ENCODE peak calls at places on chromosome 21, in seven cellular contexts. K is SK-N-SH, E is HCT116, R is HL-60, M is A549, W is GM23338, H is Panc1. Q is an unnamed sample.

GRCh38 chr21:20020032-20020431 is 978.2 kb upstream of the NCAM2 start:
- DNase-seq in K (no peak), E (no peak), R (no peak), M (no peak), W (no peak), H (no peak), Q (no peak)

GRCh38 chr21:42556960-42557359 is 43.3 kb downstream of the SLC37A1 start:
- DNase-seq in K (no peak), E (no peak), R (no peak), M (no peak), W (no peak), H (no peak), Q (no peak)

GRCh38 chr21:32371913-32372314 is 20.9 kb downstream of the URB1 start:
- DNase-seq in K (no peak), E (no peak), R (no peak), M (peak), W (no peak), H (no peak), Q (no peak)

GRCh38 chr21:19440792-19441494 is 1037.4 kb upstream of the TMPRSS15 start:
- DNase-seq in K (no peak), E (no peak), R (no peak), M (no peak), W (no peak), H (no peak), Q (no peak)

GRCh38 chr21:21688877-21689276 is 690.7 kb downstream of the NCAM2 start:
- DNase-seq in K (peak), E (no peak), R (no peak), M (no peak), W (peak), H (no peak), Q (no peak)

GRCh38 chr21:28083350-28083749 is 909.3 kb downstream of the LTN1 start:
- DNase-seq in K (no peak), E (no peak), R (no peak), M (no peak), W (peak), H (no peak), Q (no peak)

GRCh38 chr21:34031835-34032370 is 41.5 kb upstream of the MRPS6 start:
- DNase-seq in K (no peak), E (no peak), R (no peak), M (no peak), W (no peak), H (no peak), Q (peak)

GRCh38 chr21:29091032-29091431 is 17.6 kb upstream of the CCT8 start:
- DNase-seq in K (no peak), E (no peak), R (no peak), M (no peak), W (no peak), H (no peak), Q (no peak)

GRCh38 chr21:42621166-42621827 is 32.1 kb upstream of the PDE9A start:
- DNase-seq in K (no peak), E (no peak), R (no peak), M (no peak), W (no peak), H (no peak), Q (peak)

GRCh38 chr21:14474995-14475394 is 71.1 kb downstream of the SAMSN1 start:
- DNase-seq in K (no peak), E (no peak), R (no peak), M (no peak), W (no peak), H (no peak), Q (no peak)

GRCh38 chr21:34922487-34922886 is 126.6 kb downstream of the RUNX1 start:
- DNase-seq in K (no peak), E (no peak), R (no peak), M (no peak), W (no peak), H (no peak), Q (no peak)

GRCh38 chr21:20443558-20444155 is 554.6 kb upstream of the NCAM2 start:
- DNase-seq in K (peak), E (no peak), R (no peak), M (peak), W (peak), H (no peak), Q (no peak)

DNA sequence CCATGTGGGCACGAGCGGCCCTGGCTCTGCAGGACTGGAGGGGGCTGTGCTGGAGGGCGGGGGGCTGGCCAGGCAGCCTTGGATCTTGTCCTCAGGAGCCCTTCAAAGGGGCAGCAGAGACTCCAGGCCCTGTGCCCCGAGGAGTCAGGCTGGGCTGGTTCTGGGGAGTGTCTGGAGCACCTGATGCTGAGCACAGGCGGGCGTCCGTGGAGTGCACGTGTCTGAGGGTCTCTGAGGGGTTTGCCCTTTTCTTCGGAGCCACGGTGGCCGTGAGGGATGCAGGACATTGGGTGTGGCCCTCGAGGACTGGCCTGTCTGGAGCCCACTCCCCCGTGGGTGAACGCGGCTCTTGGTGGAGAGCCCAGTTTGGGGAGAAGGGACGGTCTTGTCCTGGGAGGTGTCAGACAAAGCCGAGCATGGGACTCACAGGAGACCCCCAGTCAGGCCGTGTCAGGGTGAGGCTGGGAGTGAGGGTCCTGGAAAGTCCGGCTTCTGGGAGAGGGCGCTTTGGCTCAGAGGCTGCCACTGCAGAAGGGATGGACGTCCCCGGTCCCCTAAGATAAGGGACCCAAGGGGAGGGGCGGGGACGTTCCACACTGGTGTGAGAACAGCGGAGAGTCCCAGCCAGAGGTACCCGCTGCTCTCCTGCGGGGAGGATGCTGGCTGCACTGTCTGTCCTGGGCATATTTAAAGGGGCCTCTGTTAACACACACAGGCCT is 60.8 kb downstream of the COL18A1 start:
- DNase-seq in K (peak), E (no peak), R (no peak), M (no peak), W (no peak), H (no peak), Q (no peak)
- TF ChIP-seq REST in K (no peak), E (no peak), R (no peak), M (no peak), W (no peak), H (no peak), Q (no peak)

GRCh38 chr21:38819719-38820147 is 14.0 kb downstream of the ETS2 start:
- DNase-seq in K (no peak), E (peak), R (no peak), M (peak), W (no peak), H (no peak), Q (no peak)

GRCh38 chr21:38821959-38822682 is 16.4 kb downstream of the ETS2 start:
- DNase-seq in K (no peak), E (no peak), R (no peak), M (no peak), W (no peak), H (no peak), Q (no peak)

GRCh38 chr21:38821248-38821647 is 15.5 kb downstream of the ETS2 start:
- DNase-seq in K (no peak), E (no peak), R (no peak), M (no peak), W (no peak), H (no peak), Q (no peak)

GRCh38 chr21:38819051-38819718 is 13.5 kb downstream of the ETS2 start:
- DNase-seq in K (no peak), E (no peak), R (no peak), M (no peak), W (no peak), H (no peak), Q (no peak)

GRCh38 chr21:38820471-38821239 is 14.9 kb downstream of the ETS2 start:
- DNase-seq in K (no peak), E (no peak), R (peak), M (no peak), W (no peak), H (no peak), Q (no peak)
- TF ChIP-seq REST in K (no peak), E (no peak), R (no peak), M (no peak), W (no peak), H (no peak), Q (no peak)

DNA sequence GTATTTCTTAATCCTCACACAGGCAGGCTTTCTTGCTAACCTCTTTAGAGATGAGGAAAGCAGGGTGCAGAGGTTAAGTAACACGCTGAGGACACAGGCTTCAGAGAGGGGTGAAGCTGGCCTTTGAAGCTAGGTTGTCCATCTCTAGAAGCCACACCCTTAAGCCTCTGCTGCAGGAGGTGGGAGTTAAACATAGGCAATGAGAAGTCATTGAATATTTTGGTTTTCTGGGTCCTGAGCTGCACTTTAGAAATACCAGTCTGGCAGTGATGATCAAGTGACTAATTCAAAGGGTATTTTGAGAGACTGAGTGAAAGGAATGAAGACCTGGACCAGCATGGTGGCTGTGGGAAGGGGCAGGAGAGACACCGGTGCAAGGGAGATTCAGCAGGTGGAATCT is 9.9 kb downstream of the KCNJ15 start:
- DNase-seq in K (no peak), E (no peak), R (peak), M (no peak), W (no peak), H (no peak), Q (no peak)
- TF ChIP-seq REST in K (no peak), E (no peak), R (no peak), M (no peak), W (no peak), H (no peak), Q (no peak)

GRCh38 chr21:44946254-44947041 is 6.6 kb downstream of the SLX9 start:
- DNase-seq in K (no peak), E (no peak), R (no peak), M (no peak), W (no peak), H (no peak), Q (no peak)
- TF ChIP-seq REST in K (no peak), E (no peak), R (no peak), M (no peak), W (no peak), H (no peak), Q (no peak)

DNA sequence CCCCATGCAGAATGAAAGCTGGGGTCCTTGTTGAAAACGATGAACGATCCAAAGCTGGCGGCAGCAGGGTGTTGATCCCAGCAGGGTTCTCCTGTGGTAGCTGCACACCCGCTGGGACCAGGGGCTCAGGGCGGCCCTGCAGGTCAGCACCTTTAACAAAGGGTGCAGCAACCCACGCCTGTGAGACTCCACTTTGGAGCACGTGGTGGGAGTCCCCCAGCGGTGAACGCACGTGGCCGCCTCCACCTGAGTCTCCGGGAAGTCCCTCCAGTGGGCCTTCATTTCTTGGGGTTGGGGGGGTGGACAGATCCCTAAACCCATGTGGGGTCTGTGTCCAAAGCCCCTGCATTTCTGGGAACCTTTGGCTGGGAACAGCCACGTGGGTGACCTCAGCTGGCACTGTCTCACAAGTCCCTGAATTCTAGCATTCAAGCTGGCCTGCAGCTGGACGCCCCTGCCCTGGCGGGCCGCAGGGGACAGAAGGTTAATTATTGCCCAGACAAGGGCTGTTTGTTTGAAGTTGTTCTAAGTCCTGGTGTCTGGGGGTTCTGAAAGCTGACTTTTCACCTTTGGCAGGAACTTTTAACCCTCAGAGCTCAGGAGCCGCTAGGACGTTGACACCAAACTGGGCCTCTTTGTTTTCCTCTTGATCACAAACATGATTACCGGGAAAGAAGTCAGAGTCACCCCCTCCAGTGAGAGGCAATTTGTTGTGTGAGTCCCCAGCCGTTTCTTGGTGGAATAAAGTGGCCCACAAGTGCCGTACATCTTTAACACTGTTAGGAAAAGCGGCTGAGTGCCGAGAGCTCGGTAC is 64.5 kb downstream of the COL18A1 start:
- DNase-seq in K (no peak), E (no peak), R (no peak), M (no peak), W (no peak), H (no peak), Q (peak)
- TF ChIP-seq REST in K (no peak), E (no peak), R (no peak), M (no peak), W (no peak), H (no peak), Q (no peak)

GRCh38 chr21:38319781-38320180 is 63.0 kb downstream of the KCNJ15 start:
- DNase-seq in K (no peak), E (no peak), R (no peak), M (no peak), W (no peak), H (no peak), Q (no peak)
- TF ChIP-seq REST in K (no peak), E (no peak), R (no peak), M (no peak), W (no peak), H (no peak), Q (no peak)

DNA sequence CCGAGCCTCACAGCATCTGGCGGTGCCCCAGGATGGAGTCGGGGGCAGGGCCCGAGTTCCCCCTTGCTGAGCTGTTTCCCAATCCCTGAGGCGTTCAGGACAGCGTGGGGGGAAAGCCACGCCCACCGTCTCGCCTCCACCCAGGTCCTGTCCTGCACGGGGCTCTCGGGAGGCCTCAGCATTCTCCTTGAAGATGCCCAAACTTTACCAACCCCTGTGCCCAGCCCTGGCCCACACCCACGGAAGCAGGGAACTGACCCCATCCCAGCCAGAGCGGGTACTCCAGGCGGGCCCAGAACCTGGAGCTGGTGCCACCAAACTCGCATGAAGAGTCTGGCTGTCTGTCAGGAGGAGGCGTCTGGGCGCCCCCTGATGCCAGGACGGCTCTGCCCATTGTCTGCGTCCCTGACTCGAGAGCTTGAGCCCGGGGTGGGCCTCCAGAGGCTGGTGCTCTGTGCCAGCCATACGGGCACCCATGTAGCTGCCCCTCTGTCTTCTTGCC is 35.3 kb upstream of the POFUT2 start:
- DNase-seq in K (no peak), E (no peak), R (no peak), M (peak), W (no peak), H (no peak), Q (no peak)
- TF ChIP-seq REST in K (no peak), E (no peak), R (no peak), M (no peak), W (no peak), H (no peak), Q (no peak)

DNA sequence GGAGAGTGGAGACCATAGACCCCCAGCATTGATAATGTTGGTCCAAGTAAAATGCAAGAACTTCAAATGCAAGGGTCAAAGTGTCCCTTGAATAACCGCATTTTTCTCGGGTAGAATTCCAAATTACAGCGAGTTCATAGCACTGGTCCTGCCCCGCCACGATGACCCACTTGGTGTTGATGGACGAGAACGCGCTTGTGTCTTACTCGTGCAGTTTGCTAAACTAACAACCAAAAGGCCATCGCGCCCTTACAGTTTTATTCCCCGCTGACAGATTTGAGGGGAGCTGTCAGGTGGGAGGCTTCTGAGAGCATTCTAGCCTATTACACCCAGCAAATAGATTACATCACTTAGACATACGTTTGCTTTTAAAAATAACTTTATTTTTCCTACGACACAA is 17.3 kb upstream of the TSPEAR start:
- DNase-seq in K (no peak), E (no peak), R (no peak), M (no peak), W (no peak), H (no peak), Q (no peak)
- TF ChIP-seq REST in K (no peak), E (no peak), R (no peak), M (no peak), W (no peak), H (no peak), Q (no peak)

Q was measured in HepG2.